ENCODE peak calls at places on chromosomes 7 and 10, in five cellular contexts. I is stomach, F is H1, N is K562, B is A549. G is an unnamed sample.

GRCh38 chr7:22781230-22781711 is 41.4 kb downstream of the TOMM7 start:
- DNase-seq in I (no peak), F (no peak), N (no peak), B (no peak), G (no peak)

GRCh38 chr7:135859548-135859947 is 110.9 kb upstream of the FAM180A start:
- DNase-seq in I (no peak), F (no peak), N (no peak), B (no peak), G (no peak)

GRCh38 chr7:106657085-106657991 is 3.6 kb downstream of the CCDC71L start:
- DNase-seq in I (no peak), F (no peak), N (no peak), B (no peak), G (no peak)

GRCh38 chr10:35219292-35219691 is 92.6 kb downstream of the CREM start:
- DNase-seq in I (no peak), F (no peak), N (no peak), B (no peak), G (no peak)

GRCh38 chr10:133162178-133162909 is 2.3 kb downstream of the KNDC1 start:
- DNase-seq in I (no peak), F (no peak), N (no peak), B (no peak), G (peak; percentile 72)

GRCh38 chr7:155206286-155207020 is 91.2 kb upstream of the INSIG1 start:
- DNase-seq in I (peak; percentile 34), F (no peak), N (peak; percentile 78), B (no peak), G (no peak)

GRCh38 chr7:12107841-12108249 is 103.2 kb upstream of the TMEM106B start:
- DNase-seq in I (no peak), F (no peak), N (no peak), B (peak; percentile 89), G (no peak)

GRCh38 chr10:89390875-89391576 is 1.4 kb upstream of the IFIT1 start:
- DNase-seq in I (no peak), F (no peak), N (no peak), B (no peak), G (no peak)

GRCh38 chr10:78474743-78475142 is 441.1 kb downstream of the RPS24 start:
- DNase-seq in I (no peak), F (no peak), N (no peak), B (no peak), G (no peak)

GRCh38 chr7:77799078-77799964 is 748 bp downstream of the PHTF2 start:
- DNase-seq in I (no peak), F (peak; percentile 79), N (peak; percentile 45), B (peak; percentile 29), G (peak; percentile 27)

GRCh38 chr10:111128331-111129167 is 51.7 kb downstream of the ADRA2A start:
- DNase-seq in I (no peak), F (no peak), N (peak; percentile 16), B (peak; percentile 61), G (no peak)

GRCh38 chr7:130841416-130841815 is 107.4 kb upstream of the KLF14 start:
- DNase-seq in I (no peak), F (no peak), N (no peak), B (no peak), G (no peak)

GRCh38 chr7:99126921-99127553 is 16.9 kb downstream of the SMURF1 start:
- DNase-seq in I (peak; percentile 37), F (no peak), N (peak; percentile 30), B (no peak), G (peak; percentile 82)

GRCh38 chr10:44716470-44716869 is 194.7 kb upstream of the TMEM72 start:
- DNase-seq in I (no peak), F (no peak), N (no peak), B (no peak), G (no peak)

GRCh38 chr10:3154661-3155060 is 17.9 kb downstream of the PITRM1 start:
- DNase-seq in I (no peak), F (no peak), N (no peak), B (no peak), G (no peak)

GRCh38 chr10:61643316-61643751 is 19.4 kb upstream of the CABCOCO1 start:
- DNase-seq in I (no peak), F (no peak), N (no peak), B (no peak), G (no peak)

GRCh38 chr7:152411389-152411788 is 24.4 kb downstream of the KMT2C start:
- DNase-seq in I (no peak), F (no peak), N (no peak), B (no peak), G (no peak)

GRCh38 chr7:131546126-131546525 is 10.3 kb downstream of the PODXL start:
- DNase-seq in I (peak; percentile 53), F (no peak), N (no peak), B (peak; percentile 14), G (no peak)

GRCh38 chr10:114143160-114143559 is 30.8 kb downstream of the CCDC186 start:
- DNase-seq in I (no peak), F (no peak), N (no peak), B (no peak), G (no peak)

GRCh38 chr7:107180378-107180777 is 11.6 kb downstream of the HBP1 start:
- DNase-seq in I (peak; percentile 50), F (no peak), N (no peak), B (peak; percentile 58), G (no peak)

GRCh38 chr10:47044741-47045140 is 133.5 kb downstream of the PTPN20 start:
- DNase-seq in I (no peak), F (no peak), N (no peak), B (no peak), G (no peak)

GRCh38 chr10:110860576-110861241 is 11.0 kb upstream of the PDCD4 start:
- DNase-seq in I (no peak), F (peak; percentile 35), N (no peak), B (no peak), G (no peak)

GRCh38 chr10:126398924-126399323 is 10.6 kb upstream of the ADAM12 start:
- DNase-seq in I (no peak), F (no peak), N (no peak), B (no peak), G (no peak)

GRCh38 chr7:34155225-34155908 is 250.0 kb downstream of the BMPER start:
- DNase-seq in I (no peak), F (no peak), N (no peak), B (peak; percentile 56), G (no peak)

GRCh38 chr10:100715445-100716385 is 29.7 kb upstream of the PAX2 start:
- DNase-seq in I (no peak), F (peak; percentile 80), N (no peak), B (no peak), G (peak; percentile 77)

GRCh38 chr10:117686606-117687005 is 144.1 kb downstream of the EMX2 start:
- DNase-seq in I (no peak), F (no peak), N (peak; percentile 18), B (no peak), G (no peak)

GRCh38 chr10:94123253-94123995 is 129.7 kb downstream of the PLCE1 start:
- DNase-seq in I (no peak), F (no peak), N (no peak), B (peak; percentile 87), G (no peak)

GRCh38 chr7:14666913-14667312 is 235.6 kb downstream of the DGKB start:
- DNase-seq in I (no peak), F (no peak), N (no peak), B (no peak), G (no peak)

GRCh38 chr10:30786131-30786530 is 156.6 kb upstream of the LYZL2 start:
- DNase-seq in I (no peak), F (no peak), N (no peak), B (no peak), G (no peak)

GRCh38 chr7:46776790-46777189 is 805.1 kb downstream of the TNS3 start:
- DNase-seq in I (no peak), F (no peak), N (no peak), B (no peak), G (no peak)

DNA sequence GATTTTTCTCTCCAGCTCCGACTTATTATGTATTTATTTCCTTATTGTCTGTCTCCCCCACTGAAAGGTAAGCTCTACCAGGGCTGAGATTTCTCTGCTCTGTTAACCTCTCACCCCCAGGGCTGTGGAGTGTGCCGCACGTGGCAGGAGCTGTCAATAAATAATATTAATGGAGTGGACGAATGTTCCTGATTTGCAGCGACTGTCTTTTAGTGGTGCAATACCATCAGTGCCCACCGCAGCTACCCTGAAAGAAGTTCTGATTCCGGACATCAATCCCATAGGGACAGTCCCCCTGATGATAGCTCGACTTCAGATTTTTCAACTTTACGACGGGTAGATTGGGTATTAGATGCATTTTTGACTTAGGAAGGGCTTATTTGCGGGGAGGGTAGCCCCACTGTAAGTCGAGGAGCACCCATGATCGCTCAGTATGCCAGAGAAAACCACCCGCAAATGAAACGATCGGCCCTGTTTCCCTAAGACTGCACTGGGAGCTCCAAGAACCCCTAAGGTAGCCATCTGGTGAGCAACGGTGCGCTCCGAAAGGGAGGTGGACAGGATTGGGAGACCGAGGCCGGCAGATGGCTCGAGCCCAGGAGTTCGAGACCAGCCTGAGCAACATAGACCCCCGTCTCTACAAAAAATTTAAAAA is 986 bp upstream of the PPP2R2D start:
- DNase-seq in I (no peak), F (no peak), N (no peak), B (no peak), G (no peak)
- TF ChIP-seq CTCF in I (no peak), F (no peak), N (no peak), B (no peak), G (no peak)

GRCh38 chr7:2313450-2314208 is 612 bp downstream of the SNX8 start:
- DNase-seq in I (peak; percentile 34), F (no peak), N (no peak), B (no peak), G (no peak)

GRCh38 chr7:2312272-2312929 is 1.8 kb downstream of the SNX8 start:
- DNase-seq in I (no peak), F (no peak), N (no peak), B (no peak), G (no peak)

GRCh38 chr7:2309889-2310331 is 4.3 kb downstream of the SNX8 start:
- DNase-seq in I (no peak), F (peak; percentile 67), N (no peak), B (peak; percentile 89), G (no peak)

GRCh38 chr7:2306688-2307087 is 7.6 kb downstream of the SNX8 start:
- DNase-seq in I (no peak), F (no peak), N (no peak), B (no peak), G (no peak)

GRCh38 chr7:2307690-2308107 is 6.5 kb downstream of the SNX8 start:
- DNase-seq in I (no peak), F (no peak), N (no peak), B (no peak), G (no peak)
- TF ChIP-seq EP300 in I (no peak), F (no peak), N (no peak), B (no peak), G (no peak)

GRCh38 chr7:5574770-5575269 is 151.2 kb upstream of the TNRC18 start:
- DNase-seq in I (no peak), F (peak; percentile 64), N (peak; percentile 87), B (no peak), G (peak; percentile 65)
- H3K4me3 ChIP-seq in I (peak overlapping the region; percentile 31), F (peak overlapping the region; percentile 5), N (peak overlapping the region; percentile 30), B (no peak overlapping the region), G (peak overlapping the region; percentile 33)

DNA sequence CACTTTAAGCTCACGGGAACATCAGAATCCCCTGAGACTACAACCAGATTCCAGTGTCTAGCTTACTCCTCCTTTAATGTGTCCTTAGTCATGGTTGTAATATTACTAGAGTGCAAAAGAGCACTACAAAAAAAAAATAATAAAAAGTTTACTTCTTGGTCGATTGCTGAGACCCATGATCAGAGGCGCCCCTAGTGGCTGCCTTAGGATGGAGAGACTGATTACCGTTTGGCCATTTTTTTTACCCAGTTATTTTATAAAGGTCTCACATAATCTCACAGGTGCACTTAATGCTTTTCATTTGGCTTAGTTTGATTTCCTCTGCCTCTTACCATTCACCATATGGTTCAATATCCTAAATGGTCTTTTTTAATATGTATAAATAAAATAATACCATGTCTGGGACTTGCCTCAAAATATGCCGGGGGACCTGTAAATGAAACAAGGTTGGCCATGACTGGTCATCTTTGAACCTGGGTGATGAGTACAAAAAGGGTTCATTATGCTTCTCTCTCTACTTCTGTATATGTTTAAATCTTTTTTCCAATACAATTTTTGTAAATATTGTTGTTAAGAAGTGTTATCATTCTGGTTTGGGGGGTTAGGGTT is 331.5 kb upstream of the NFE2L3 start:
- DNase-seq in I (no peak), F (no peak), N (peak; percentile 37), B (peak; percentile 23), G (no peak)
- TF ChIP-seq CTCF in I (no peak), F (peak; percentile 50), N (peak; percentile 50), B (peak; percentile 46), G (no peak)